ENCODE peak calls at places on chromosomes 7 and 10, in four cellular contexts. O is IMR-90, G is H9, C is H1. Y is an unnamed sample.
A peak's percentile ranks its signal among the peaks of the same experiment; 100 is the strongest.

GRCh38 chr7:129577881-129578462 is 33.5 kb upstream of the NRF1 start:
- DNase-seq in O (no peak), C (no peak), G (no peak), Y (no peak)

GRCh38 chr7:134865001-134865845 is 85.8 kb downstream of the CALD1 start:
- DNase-seq in O (peak; percentile 76), G (no peak), C (no peak), Y (peak; percentile 84)

GRCh38 chr7:124310934-124311390 is 278.1 kb upstream of the TMEM229A start:
- DNase-seq in G (no peak), O (peak; percentile 39), C (no peak), Y (peak; percentile 73)

GRCh38 chr10:31929260-31929985 is 792 bp upstream of the ARHGAP12 start:
- DNase-seq in O (no peak), C (peak; percentile 75), G (peak; percentile 46), Y (peak; percentile 72)

GRCh38 chr7:98295467-98296220 is 14.2 kb downstream of the BRI3 start:
- DNase-seq in O (no peak), G (no peak), C (no peak), Y (no peak)

GRCh38 chr10:51367120-51367519 is 292.8 kb downstream of the PRKG1 start:
- DNase-seq in O (no peak), G (no peak), C (no peak), Y (peak; percentile 15)

GRCh38 chr10:87931836-87932230 is 68.4 kb downstream of the PTEN start:
- DNase-seq in O (peak; percentile 60), C (no peak), G (no peak), Y (no peak)

GRCh38 chr10:13439771-13440708 is 88.8 kb downstream of the BEND7 start:
- DNase-seq in C (peak; percentile 91), O (no peak), G (peak; percentile 78), Y (peak; percentile 54)

GRCh38 chr10:43203491-43204393 is 63.1 kb downstream of the RASGEF1A start:
- DNase-seq in G (peak; percentile 90), O (no peak), C (peak; percentile 96), Y (peak; percentile 91)

GRCh38 chr10:5946786-5947185 is 30.6 kb downstream of the IL15RA start:
- DNase-seq in O (no peak), C (no peak), G (no peak), Y (no peak)

GRCh38 chr10:92846-93245 is 42.4 kb upstream of the ZMYND11 start:
- DNase-seq in C (no peak), G (no peak), O (no peak), Y (no peak)

GRCh38 chr7:106262268-106262881 is 22.4 kb downstream of the NAMPT start:
- DNase-seq in G (no peak), O (no peak), C (no peak), Y (no peak)

GRCh38 chr10:47059606-47060311 is 148.5 kb downstream of the PTPN20 start:
- DNase-seq in G (no peak), O (no peak), C (no peak), Y (no peak)

GRCh38 chr10:116732546-116732945 is 9.8 kb downstream of the HSPA12A start:
- DNase-seq in G (no peak), C (no peak), O (no peak), Y (peak; percentile 32)

GRCh38 chr7:151012921-151013347 is 11.4 kb downstream of the ATG9B start:
- DNase-seq in G (peak; percentile 76), C (peak; percentile 73), O (no peak), Y (peak; percentile 89)

GRCh38 chr10:88582411-88582805 is 710 bp downstream of the RNLS start:
- DNase-seq in G (no peak), O (no peak), C (no peak), Y (no peak)

GRCh38 chr7:109126404-109127050 is 556.9 kb downstream of the DNAJB9 start:
- DNase-seq in G (peak; percentile 35), C (no peak), O (no peak), Y (peak; percentile 47)

GRCh38 chr7:150897502-150898474 is 45.5 kb downstream of the AOC1 start:
- DNase-seq in O (no peak), C (no peak), G (no peak), Y (no peak)

GRCh38 chr10:30818010-30818660 is 188.6 kb upstream of the LYZL2 start:
- DNase-seq in G (no peak), O (peak; percentile 58), C (no peak), Y (no peak)

GRCh38 chr7:102832694-102833093 is 80.1 kb upstream of the LRRC17 start:
- DNase-seq in G (no peak), O (no peak), C (no peak), Y (no peak)

GRCh38 chr7:24669971-24670591 is 87.2 kb downstream of the GSDME start:
- DNase-seq in C (no peak), G (no peak), O (no peak), Y (peak; percentile 26)

GRCh38 chr7:73452999-73453635 is 19.5 kb downstream of the FZD9 start:
- DNase-seq in C (no peak), G (no peak), O (no peak), Y (no peak)

GRCh38 chr10:14820775-14821154 is 17.1 kb downstream of the CDNF start:
- DNase-seq in G (no peak), O (no peak), C (no peak), Y (no peak)

GRCh38 chr7:57403601-57404342 is 46.2 kb upstream of the ZNF716 start:
- DNase-seq in O (no peak), G (no peak), C (no peak), Y (no peak)

GRCh38 chr10:73774637-73775036 is 7.2 kb upstream of the CHCHD1 start:
- DNase-seq in O (peak; percentile 24), C (no peak), G (no peak), Y (peak; percentile 27)

GRCh38 chr7:38306914-38307313 is 33.5 kb upstream of the TARP start:
- DNase-seq in C (no peak), O (no peak), G (no peak), Y (no peak)

GRCh38 chr10:10533417-10533816 is 484.3 kb upstream of the CELF2 start:
- DNase-seq in G (no peak), C (no peak), O (peak; percentile 49), Y (no peak)

GRCh38 chr10:44238212-44238611 is 146.7 kb downstream of the CXCL12 start:
- DNase-seq in O (no peak), G (no peak), C (no peak), Y (no peak)

GRCh38 chr7:145644426-145645154 is 472.0 kb upstream of the CNTNAP2 start:
- DNase-seq in G (no peak), O (no peak), C (no peak), Y (no peak)

GRCh38 chr10:22733992-22734391 is 19.6 kb upstream of the PIP4K2A start:
- DNase-seq in O (no peak), G (no peak), C (no peak), Y (no peak)

GRCh38 chr7:99384523-99384922 is 10.0 kb downstream of the ARPC1B start:
- DNase-seq in G (no peak), O (no peak), C (no peak), Y (no peak)
- H3K4me2 ChIP-seq in G (no peak overlapping the region), O (no peak overlapping the region), C (no peak overlapping the region), Y (no peak overlapping the region)

GRCh38 chr10:71065659-71066058 is 146.7 kb upstream of the UNC5B start:
- DNase-seq in O (no peak), C (no peak), G (no peak), Y (no peak)
- H4K5ac ChIP-seq in O (no peak overlapping the region), C (no peak overlapping the region), G (no peak overlapping the region), Y (no peak overlapping the region)

GRCh38 chr7:32518534-32519140 is 23.3 kb downstream of the AVL9 start:
- DNase-seq in O (peak; percentile 71), C (no peak), G (no peak), Y (peak; percentile 94)
- H3K4me2 ChIP-seq in O (no peak overlapping the region), C (no peak overlapping the region), G (no peak overlapping the region), Y (no peak overlapping the region)

GRCh38 chr7:111852081-111852480 is 289.8 kb upstream of the IMMP2L start:
- DNase-seq in C (no peak), O (no peak), G (no peak), Y (no peak)

GRCh38 chr7:111844904-111845662 is 282.8 kb upstream of the IMMP2L start:
- DNase-seq in C (no peak), G (no peak), O (no peak), Y (no peak)

GRCh38 chr7:111842489-111842888 is 280.2 kb upstream of the IMMP2L start:
- DNase-seq in O (no peak), C (no peak), G (no peak), Y (peak; percentile 37)

GRCh38 chr7:111845853-111846252 is 283.6 kb upstream of the IMMP2L start:
- DNase-seq in C (no peak), G (no peak), O (no peak), Y (no peak)

DNA sequence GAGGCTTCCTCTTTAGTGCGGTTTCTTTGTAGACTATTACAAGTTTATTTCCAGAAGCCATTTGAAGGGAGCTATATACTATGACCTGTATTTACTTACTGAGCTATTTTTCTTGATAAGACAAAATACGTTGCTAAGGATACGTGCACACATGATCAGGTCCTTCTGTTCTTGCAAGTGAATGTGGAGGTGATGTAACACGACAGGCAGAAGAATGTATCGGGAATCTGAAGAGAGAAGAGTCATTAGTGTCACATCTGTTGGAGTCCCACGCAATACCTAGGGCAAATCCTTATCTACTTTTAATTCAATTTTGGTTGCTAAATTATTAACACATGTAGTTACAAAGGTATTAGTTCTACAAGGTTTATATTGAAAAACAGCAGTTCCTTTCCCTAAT is 284.6 kb upstream of the IMMP2L start:
- DNase-seq in G (no peak), O (no peak), C (no peak), Y (peak; percentile 36)
- H4K5ac ChIP-seq in G (no peak overlapping the region), O (no peak overlapping the region), C (no peak overlapping the region), Y (no peak overlapping the region)

GRCh38 chr7:47570649-47571050 is 11.3 kb downstream of the TNS3 start:
- DNase-seq in C (no peak), G (no peak), O (peak; percentile 84), Y (no peak)
- H3K4me2 ChIP-seq in C (no peak overlapping the region), G (no peak overlapping the region), O (no peak overlapping the region), Y (no peak overlapping the region)

DNA sequence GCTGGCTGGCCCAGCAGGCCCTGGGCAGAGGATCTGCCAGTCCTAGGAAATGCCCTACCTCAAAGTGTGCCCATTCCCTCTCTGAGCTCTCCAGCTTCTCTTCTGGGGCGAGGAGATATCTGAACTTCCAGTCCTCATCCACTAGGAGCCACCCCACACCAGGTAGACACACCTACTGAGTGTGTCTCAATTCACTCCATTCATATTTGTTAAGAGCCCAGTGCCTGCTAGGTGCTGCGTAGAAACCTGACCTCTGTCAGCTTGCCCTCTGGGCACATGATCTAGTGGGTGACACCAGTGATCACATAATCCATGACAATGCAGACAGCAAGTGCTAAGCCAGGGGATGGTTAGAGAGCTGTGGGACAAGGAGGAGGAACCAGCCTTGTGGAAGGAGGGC is 81.5 kb downstream of the COL13A1 start:
- DNase-seq in C (no peak), G (no peak), O (no peak), Y (peak; percentile 74)
- H4K5ac ChIP-seq in C (no peak overlapping the region), G (no peak overlapping the region), O (no peak overlapping the region), Y (no peak overlapping the region)

DNA sequence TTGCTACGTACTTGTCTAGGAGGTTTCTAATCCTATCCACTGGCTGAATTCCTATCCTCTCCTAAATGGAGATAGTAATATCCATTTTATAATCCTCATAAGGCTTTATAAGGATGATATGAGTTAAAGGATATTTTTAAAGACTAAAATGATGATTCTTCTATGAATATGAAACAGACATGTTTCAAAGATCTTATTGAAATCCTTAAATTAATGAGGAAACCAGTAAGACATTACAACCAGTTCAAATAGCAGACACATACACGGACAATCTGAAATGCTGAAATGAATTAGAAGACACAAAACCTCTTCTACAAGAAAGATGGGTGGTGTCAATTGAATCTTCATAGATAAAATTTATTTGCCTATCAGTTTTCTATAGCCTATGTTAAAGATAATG is 132.9 kb upstream of the ANK3 start:
- DNase-seq in G (no peak), O (no peak), C (no peak), Y (no peak)
- H3K4me2 ChIP-seq in G (no peak overlapping the region), O (no peak overlapping the region), C (no peak overlapping the region), Y (no peak overlapping the region)

GRCh38 chr7:22190736-22191135 is 166.2 kb downstream of the RAPGEF5 start:
- DNase-seq in O (no peak), G (no peak), C (no peak), Y (no peak)
- H4K5ac ChIP-seq in O (no peak overlapping the region), G (no peak overlapping the region), C (no peak overlapping the region), Y (no peak overlapping the region)

Y was measured in mesendoderm.